ENCODE peak calls at places on chromosomes 13 and 19, in nine cellular contexts. O is psoas muscle, E is left lung, L is HCT116, S is spleen, A is foreskin keratinocyte, T is left ventricle myocardium inferior, I is Peyer's patch, F is colonic mucosa. H is an unnamed sample.
A peak's percentile ranks its signal among the peaks of the same experiment; 100 is the strongest.

GRCh38 chr13:50268500-50268899 is 253.3 kb downstream of the KCNRG start:
- DNase-seq in O (no peak), E (no peak), A (no peak), L (no peak), S (no peak), F (no peak), T (no peak), I (no peak), H (no peak)

GRCh38 chr19:57850553-57851017 is 926 bp downstream of the ZNF587 start:
- DNase-seq in E (no peak), L (no peak), I (peak; percentile 72), T (no peak), A (no peak), O (no peak), F (peak; percentile 76), S (no peak), H (no peak)

GRCh38 chr19:7924651-7925170 is 1.2 kb downstream of the CTXN1 start:
- DNase-seq in E (no peak), T (no peak), F (no peak), L (no peak), S (peak; percentile 84), I (no peak), O (peak; percentile 57), A (no peak), H (no peak)

GRCh38 chr13:27868639-27869435 is 51.0 kb upstream of the PDX1 start:
- DNase-seq in F (no peak), O (no peak), A (no peak), I (no peak), T (no peak), S (no peak), E (no peak), L (peak; percentile 7), H (no peak)

GRCh38 chr19:1634242-1634937 is 18.0 kb downstream of the TCF3 start:
- DNase-seq in I (no peak), S (no peak), A (no peak), O (no peak), L (no peak), F (no peak), T (no peak), E (no peak), H (no peak)

GRCh38 chr19:4302238-4302630 is at the start of gene TMIGD2:
- DNase-seq in S (no peak), I (no peak), F (no peak), L (no peak), E (no peak), T (no peak), A (no peak), O (no peak), H (no peak)

GRCh38 chr13:93881418-93881817 is 598.1 kb downstream of the DCT start:
- DNase-seq in E (no peak), I (no peak), F (no peak), L (no peak), O (no peak), A (no peak), S (no peak), T (no peak), H (no peak)

GRCh38 chr19:12974301-12975220 is 5.2 kb downstream of the DAND5 start:
- DNase-seq in T (no peak), E (no peak), O (no peak), A (no peak), S (no peak), F (no peak), I (no peak), L (no peak), H (no peak)

GRCh38 chr13:101415358-101416174 is 742 bp downstream of the NALCN start:
- DNase-seq in T (no peak), A (no peak), I (no peak), E (no peak), S (no peak), O (no peak), L (no peak), F (no peak), H (no peak)

GRCh38 chr13:30668305-30668704 is 50.6 kb downstream of the USPL1 start:
- DNase-seq in L (no peak), S (no peak), F (no peak), A (no peak), O (no peak), T (no peak), I (no peak), E (no peak), H (no peak)

GRCh38 chr13:59415498-59415897 is 748.2 kb downstream of the DIAPH3 start:
- DNase-seq in A (no peak), F (no peak), O (no peak), I (no peak), T (no peak), E (no peak), L (no peak), S (no peak), H (no peak)

GRCh38 chr19:18051887-18052286 is 34.8 kb downstream of the IL12RB1 start:
- DNase-seq in I (no peak), O (peak; percentile 82), L (no peak), A (no peak), F (peak; percentile 35), S (no peak), E (no peak), T (peak; percentile 67), H (peak; percentile 62)

GRCh38 chr13:31322025-31322424 is 122.2 kb downstream of the B3GLCT start:
- DNase-seq in I (no peak), O (peak; percentile 67), L (no peak), A (no peak), T (peak; percentile 20), S (no peak), E (no peak), F (no peak), H (peak; percentile 77)

GRCh38 chr19:10876459-10877240 is 5.3 kb downstream of the CARM1 start:
- DNase-seq in L (no peak), S (no peak), I (no peak), F (no peak), E (no peak), T (peak; percentile 31), A (no peak), O (peak; percentile 88), H (peak; percentile 96)
- H3K4me1 ChIP-seq in L (peaks cover 39% of the 10 kb centered on the region), S (peaks cover 73% of the 10 kb centered on the region), I (peaks cover 17% of the 10 kb centered on the region), F (peaks cover 9% of the 10 kb centered on the region), E (peaks cover 60% of the 10 kb centered on the region), T (peaks cover 93% of the 10 kb centered on the region), A (peaks cover 9% of the 10 kb centered on the region), O (peaks cover 76% of the 10 kb centered on the region), H (peaks cover 75% of the 10 kb centered on the region)

GRCh38 chr13:111398715-111399299 is 78.4 kb downstream of the TEX29 start:
- DNase-seq in E (no peak), A (no peak), F (no peak), S (peak; percentile 27), L (no peak), I (no peak), O (no peak), T (no peak), H (no peak)
- TF ChIP-seq CTCF in E (no peak), A (no peak), F (no peak), S (no peak), L (no peak), I (no peak), O (no peak), T (no peak), H (no peak)

GRCh38 chr13:109755551-109755950 is 30.8 kb downstream of the IRS2 start:
- DNase-seq in A (no peak), O (no peak), I (no peak), T (no peak), S (no peak), F (no peak), E (no peak), L (no peak), H (no peak)
- H3K4me1 ChIP-seq in A (peaks cover under 1% of the 10 kb centered on the region), O (peaks cover 16% of the 10 kb centered on the region), I (no peaks in the 10 kb centered on the region), T (peaks cover 29% of the 10 kb centered on the region), S (peaks cover 10% of the 10 kb centered on the region), F (no peaks in the 10 kb centered on the region), E (peaks cover 11% of the 10 kb centered on the region), L (no peaks in the 10 kb centered on the region), H (peaks cover 25% of the 10 kb centered on the region)

GRCh38 chr19:32748948-32749347 is 29.4 kb downstream of the TDRD12 start:
- DNase-seq in O (no peak), I (no peak), T (no peak), S (no peak), L (no peak), F (no peak), E (no peak), A (no peak), H (no peak)

GRCh38 chr19:32744555-32745325 is 25.2 kb downstream of the TDRD12 start:
- DNase-seq in F (no peak), T (no peak), I (no peak), A (no peak), S (no peak), O (no peak), E (no peak), L (no peak), H (no peak)

GRCh38 chr19:32748497-32748896 is 28.9 kb downstream of the TDRD12 start:
- DNase-seq in L (no peak), I (no peak), T (no peak), S (no peak), O (no peak), E (no peak), A (no peak), F (no peak), H (no peak)

GRCh38 chr19:32743447-32743846 is 23.9 kb downstream of the TDRD12 start:
- DNase-seq in S (no peak), F (no peak), A (no peak), E (no peak), O (no peak), I (no peak), L (no peak), T (no peak), H (no peak)

GRCh38 chr19:32743021-32743420 is 23.5 kb downstream of the TDRD12 start:
- DNase-seq in L (no peak), A (no peak), O (no peak), F (no peak), E (no peak), T (no peak), S (no peak), I (no peak), H (no peak)
- TF ChIP-seq CTCF in L (no peak), A (no peak), O (no peak), F (no peak), E (no peak), T (no peak), S (no peak), I (no peak), H (no peak)

GRCh38 chr19:38650180-38650775 is 2.8 kb downstream of the ACTN4 start:
- DNase-seq in E (no peak), I (peak; percentile 77), S (no peak), O (no peak), A (no peak), L (no peak), F (peak; percentile 69), T (no peak), H (no peak)
- H3K4me1 ChIP-seq in E (peaks cover 68% of the 10 kb centered on the region), I (peaks cover 12% of the 10 kb centered on the region), S (peaks cover 79% of the 10 kb centered on the region), O (peaks cover 60% of the 10 kb centered on the region), A (peaks cover 35% of the 10 kb centered on the region), L (peaks cover 58% of the 10 kb centered on the region), F (peaks cover 13% of the 10 kb centered on the region), T (peaks cover 85% of the 10 kb centered on the region), H (peaks cover 69% of the 10 kb centered on the region)

DNA sequence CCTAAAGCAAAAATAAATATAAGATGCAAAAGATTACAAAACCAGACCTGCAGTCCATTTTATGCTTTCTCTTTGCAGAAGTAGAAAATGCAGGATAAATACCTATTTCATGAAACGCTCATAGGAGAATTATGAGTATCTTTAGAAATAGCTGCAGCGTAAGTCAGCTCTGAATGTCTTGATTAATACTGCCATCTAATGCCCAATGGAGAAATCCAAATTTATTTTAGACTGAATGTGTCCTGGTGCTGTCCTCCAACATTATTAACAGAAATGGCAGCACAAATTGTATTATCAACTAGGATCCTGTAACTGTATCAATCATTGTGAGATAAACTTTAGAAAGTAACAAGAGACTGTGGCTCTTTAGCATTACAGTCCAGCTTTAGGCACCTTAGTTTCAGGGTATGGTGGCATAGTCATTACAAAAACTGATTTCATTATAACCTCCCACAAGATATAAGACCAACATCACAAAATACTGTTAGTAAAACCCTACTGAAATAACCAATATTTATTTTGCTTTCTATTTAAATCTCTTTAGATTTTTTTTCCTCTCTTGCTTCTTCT is 162.1 kb upstream of the MIR17HG start:
- DNase-seq in S (no peak), F (no peak), E (no peak), I (no peak), A (no peak), T (no peak), O (no peak), L (peak; percentile 7), H (no peak)
- TF ChIP-seq CTCF in S (no peak), F (no peak), E (no peak), I (peak; percentile 28), A (peak; percentile 42), T (peak; percentile 54), O (peak; percentile 32), L (no peak), H (no peak)